ENCODE peak calls at places on chromosomes 13 and 19, in ten cellular contexts. One of them, this sample, is unnamed.
A peak's percentile ranks its signal among the peaks of the same experiment; 100 is the strongest.

GRCh38 chr13:94345374-94346195 is 133.9 kb downstream of the DCT start:
- DNase-seq in PC-3: peak; percentile 19
- DNase-seq in mammary epithelial cell: peak; percentile 77
- DNase-seq in PC-9: no peak
- DNase-seq in neuronal stem cell: no peak
- DNase-seq in fibroblast of lung: peak; percentile 45
- DNase-seq in GM23248: peak; percentile 27
- DNase-seq in mesendoderm: peak; percentile 29
- DNase-seq in lower lobe of right lung: no peak
- DNase-seq in colonic mucosa: no peak
- DNase-seq in this sample: no peak

GRCh38 chr13:114146629-114147028 is 14.2 kb upstream of the RASA3 start:
- DNase-seq in PC-3: no peak
- DNase-seq in mammary epithelial cell: no peak
- DNase-seq in PC-9: no peak
- DNase-seq in neuronal stem cell: no peak
- DNase-seq in fibroblast of lung: no peak
- DNase-seq in GM23248: no peak
- DNase-seq in mesendoderm: peak; percentile 51
- DNase-seq in lower lobe of right lung: no peak
- DNase-seq in colonic mucosa: no peak
- DNase-seq in this sample: peak; percentile 50

GRCh38 chr19:49155830-49156346 is 692 bp upstream of the HRC start:
- DNase-seq in PC-3: no peak
- DNase-seq in mammary epithelial cell: no peak
- DNase-seq in PC-9: no peak
- DNase-seq in neuronal stem cell: no peak
- DNase-seq in fibroblast of lung: no peak
- DNase-seq in GM23248: no peak
- DNase-seq in mesendoderm: peak; percentile 58
- DNase-seq in lower lobe of right lung: no peak
- DNase-seq in colonic mucosa: no peak
- DNase-seq in this sample: no peak

GRCh38 chr13:40031031-40031430 is 375.6 kb downstream of the COG6 start:
- DNase-seq in PC-3: peak; percentile 69
- DNase-seq in mammary epithelial cell: peak; percentile 35
- DNase-seq in PC-9: no peak
- DNase-seq in neuronal stem cell: no peak
- DNase-seq in fibroblast of lung: peak; percentile 83
- DNase-seq in GM23248: peak; percentile 61
- DNase-seq in mesendoderm: peak; percentile 5
- DNase-seq in lower lobe of right lung: no peak
- DNase-seq in colonic mucosa: no peak
- DNase-seq in this sample: no peak

GRCh38 chr13:39961036-39961435 is 305.6 kb downstream of the COG6 start:
- DNase-seq in PC-3: no peak
- DNase-seq in mammary epithelial cell: no peak
- DNase-seq in PC-9: no peak
- DNase-seq in neuronal stem cell: no peak
- DNase-seq in fibroblast of lung: no peak
- DNase-seq in GM23248: no peak
- DNase-seq in mesendoderm: no peak
- DNase-seq in lower lobe of right lung: no peak
- DNase-seq in colonic mucosa: no peak
- DNase-seq in this sample: no peak

GRCh38 chr13:20190481-20191310 is 2.0 kb downstream of the GJB2 start:
- DNase-seq in PC-3: peak; percentile 89
- DNase-seq in mammary epithelial cell: peak; percentile 85
- DNase-seq in PC-9: no peak
- DNase-seq in neuronal stem cell: no peak
- DNase-seq in fibroblast of lung: peak; percentile 95
- DNase-seq in GM23248: peak; percentile 89
- DNase-seq in mesendoderm: no peak
- DNase-seq in lower lobe of right lung: no peak
- DNase-seq in colonic mucosa: no peak
- DNase-seq in this sample: no peak

GRCh38 chr13:93982189-93982918 is 497.1 kb downstream of the DCT start:
- DNase-seq in PC-3: no peak
- DNase-seq in mammary epithelial cell: no peak
- DNase-seq in PC-9: no peak
- DNase-seq in neuronal stem cell: no peak
- DNase-seq in fibroblast of lung: no peak
- DNase-seq in GM23248: no peak
- DNase-seq in mesendoderm: no peak
- DNase-seq in lower lobe of right lung: no peak
- DNase-seq in colonic mucosa: no peak
- DNase-seq in this sample: no peak

GRCh38 chr19:8545743-8546142 is 31.5 kb downstream of the MYO1F start:
- DNase-seq in PC-3: no peak
- DNase-seq in mammary epithelial cell: no peak
- DNase-seq in PC-9: no peak
- DNase-seq in neuronal stem cell: no peak
- DNase-seq in fibroblast of lung: no peak
- DNase-seq in GM23248: no peak
- DNase-seq in mesendoderm: no peak
- DNase-seq in lower lobe of right lung: no peak
- DNase-seq in colonic mucosa: no peak
- DNase-seq in this sample: no peak

GRCh38 chr19:4081441-4082129 is 14.9 kb upstream of the ZBTB7A start:
- DNase-seq in PC-3: peak; percentile 12
- DNase-seq in mammary epithelial cell: no peak
- DNase-seq in PC-9: no peak
- DNase-seq in neuronal stem cell: no peak
- DNase-seq in fibroblast of lung: no peak
- DNase-seq in GM23248: no peak
- DNase-seq in mesendoderm: peak; percentile 44
- DNase-seq in lower lobe of right lung: no peak
- DNase-seq in colonic mucosa: peak; percentile 54
- DNase-seq in this sample: no peak

GRCh38 chr19:4077011-4077382 is 10.3 kb upstream of the ZBTB7A start:
- DNase-seq in PC-3: no peak
- DNase-seq in mammary epithelial cell: no peak
- DNase-seq in PC-9: no peak
- DNase-seq in neuronal stem cell: no peak
- DNase-seq in fibroblast of lung: no peak
- DNase-seq in GM23248: no peak
- DNase-seq in mesendoderm: no peak
- DNase-seq in lower lobe of right lung: no peak
- DNase-seq in colonic mucosa: no peak
- DNase-seq in this sample: no peak

GRCh38 chr19:4075373-4075772 is 8.7 kb upstream of the ZBTB7A start:
- DNase-seq in PC-3: no peak
- DNase-seq in mammary epithelial cell: no peak
- DNase-seq in PC-9: no peak
- DNase-seq in neuronal stem cell: no peak
- DNase-seq in fibroblast of lung: peak; percentile 39
- DNase-seq in GM23248: peak; percentile 33
- DNase-seq in mesendoderm: no peak
- DNase-seq in lower lobe of right lung: peak; percentile 87
- DNase-seq in colonic mucosa: no peak
- DNase-seq in this sample: no peak

GRCh38 chr19:4080473-4080872 is 13.8 kb upstream of the ZBTB7A start:
- DNase-seq in PC-3: no peak
- DNase-seq in mammary epithelial cell: no peak
- DNase-seq in PC-9: no peak
- DNase-seq in neuronal stem cell: no peak
- DNase-seq in fibroblast of lung: no peak
- DNase-seq in GM23248: no peak
- DNase-seq in mesendoderm: no peak
- DNase-seq in lower lobe of right lung: no peak
- DNase-seq in colonic mucosa: no peak
- DNase-seq in this sample: no peak

GRCh38 chr19:4077800-4078683 is 11.3 kb upstream of the ZBTB7A start:
- DNase-seq in PC-3: peak; percentile 20
- DNase-seq in mammary epithelial cell: no peak
- DNase-seq in PC-9: no peak
- DNase-seq in neuronal stem cell: no peak
- DNase-seq in fibroblast of lung: no peak
- DNase-seq in GM23248: peak; percentile 64
- DNase-seq in mesendoderm: peak; percentile 39
- DNase-seq in lower lobe of right lung: peak; percentile 87
- DNase-seq in colonic mucosa: peak; percentile 81
- DNase-seq in this sample: peak; percentile 72
- H3K4me3 ChIP-seq in PC-3: peak overlapping the region; percentile 47
- H3K4me3 ChIP-seq in mammary epithelial cell: peak overlapping the region; percentile 41
- H3K4me3 ChIP-seq in PC-9: no peak overlapping the region
- H3K4me3 ChIP-seq in neuronal stem cell: peak overlapping the region; percentile 36
- H3K4me3 ChIP-seq in fibroblast of lung: peak overlapping the region; percentile 37
- H3K4me3 ChIP-seq in GM23248: peak overlapping the region; percentile 72
- H3K4me3 ChIP-seq in mesendoderm: no peak overlapping the region
- H3K4me3 ChIP-seq in lower lobe of right lung: peak overlapping the region; percentile 65
- H3K4me3 ChIP-seq in colonic mucosa: peak overlapping the region; percentile 19
- H3K4me3 ChIP-seq in this sample: peak overlapping the region; percentile 57

DNA sequence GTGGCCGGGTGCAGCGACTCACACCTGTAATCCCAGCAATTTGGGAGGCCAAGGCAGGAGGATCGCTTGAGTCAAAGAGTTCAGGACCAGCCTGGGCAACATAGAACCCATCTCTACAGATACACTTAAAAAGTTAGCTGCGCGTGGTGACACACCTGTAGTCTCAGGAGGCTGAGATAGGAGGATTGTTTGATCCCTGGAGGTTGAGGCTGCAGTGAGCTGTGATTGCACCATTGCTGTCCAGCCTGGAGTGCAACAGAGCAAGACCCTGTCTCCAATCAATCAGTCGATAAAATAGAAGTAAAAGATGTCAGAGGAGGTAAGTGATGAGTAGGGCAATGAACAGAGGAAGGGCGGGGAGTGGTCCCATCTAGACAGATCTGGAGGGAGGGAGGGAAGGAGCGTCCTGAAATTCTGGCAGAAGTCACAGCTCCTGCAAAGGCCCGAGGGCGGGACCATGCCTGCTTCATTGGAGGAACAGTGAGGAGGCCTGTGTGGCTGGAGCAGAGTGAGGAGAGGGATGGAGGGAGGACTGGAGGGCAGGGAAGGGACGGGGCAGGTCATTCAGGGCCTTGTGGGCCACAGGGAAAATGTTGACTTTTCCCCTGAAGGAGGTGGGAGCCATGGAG is 9.7 kb downstream of the SMIM24 start:
- DNase-seq in PC-3: no peak
- DNase-seq in mammary epithelial cell: no peak
- DNase-seq in PC-9: no peak
- DNase-seq in neuronal stem cell: no peak
- DNase-seq in fibroblast of lung: no peak
- DNase-seq in GM23248: peak; percentile 36
- DNase-seq in mesendoderm: no peak
- DNase-seq in lower lobe of right lung: no peak
- DNase-seq in colonic mucosa: no peak
- DNase-seq in this sample: no peak
- H3K4me1 ChIP-seq in PC-3: no peaks in the 10 kb centered on the region
- H3K4me1 ChIP-seq in mammary epithelial cell: no peaks in the 10 kb centered on the region
- H3K4me1 ChIP-seq in PC-9: no peaks in the 10 kb centered on the region
- H3K4me1 ChIP-seq in neuronal stem cell: no peaks in the 10 kb centered on the region
- H3K4me1 ChIP-seq in fibroblast of lung: peaks cover 3% of the 10 kb centered on the region
- H3K4me1 ChIP-seq in GM23248: no peaks in the 10 kb centered on the region
- H3K4me1 ChIP-seq in mesendoderm: no peaks in the 10 kb centered on the region
- H3K4me1 ChIP-seq in lower lobe of right lung: peaks cover 14% of the 10 kb centered on the region
- H3K4me1 ChIP-seq in colonic mucosa: no peaks in the 10 kb centered on the region
- H3K4me1 ChIP-seq in this sample: peaks cover 5% of the 10 kb centered on the region

GRCh38 chr13:73879346-73880020 is 254.7 kb downstream of the KLF12 start:
- DNase-seq in PC-3: no peak
- DNase-seq in mammary epithelial cell: no peak
- DNase-seq in PC-9: no peak
- DNase-seq in neuronal stem cell: no peak
- DNase-seq in fibroblast of lung: no peak
- DNase-seq in GM23248: no peak
- DNase-seq in mesendoderm: no peak
- DNase-seq in lower lobe of right lung: no peak
- DNase-seq in colonic mucosa: no peak
- DNase-seq in this sample: no peak

GRCh38 chr13:73880365-73880764 is 253.8 kb downstream of the KLF12 start:
- DNase-seq in PC-3: no peak
- DNase-seq in mammary epithelial cell: no peak
- DNase-seq in PC-9: no peak
- DNase-seq in neuronal stem cell: no peak
- DNase-seq in fibroblast of lung: peak; percentile 67
- DNase-seq in GM23248: no peak
- DNase-seq in mesendoderm: peak; percentile 66
- DNase-seq in lower lobe of right lung: no peak
- DNase-seq in colonic mucosa: no peak
- DNase-seq in this sample: no peak

GRCh38 chr13:73877399-73877798 is 256.8 kb downstream of the KLF12 start:
- DNase-seq in PC-3: no peak
- DNase-seq in mammary epithelial cell: no peak
- DNase-seq in PC-9: no peak
- DNase-seq in neuronal stem cell: no peak
- DNase-seq in fibroblast of lung: no peak
- DNase-seq in GM23248: peak; percentile 10
- DNase-seq in mesendoderm: no peak
- DNase-seq in lower lobe of right lung: no peak
- DNase-seq in colonic mucosa: no peak
- DNase-seq in this sample: no peak

DNA sequence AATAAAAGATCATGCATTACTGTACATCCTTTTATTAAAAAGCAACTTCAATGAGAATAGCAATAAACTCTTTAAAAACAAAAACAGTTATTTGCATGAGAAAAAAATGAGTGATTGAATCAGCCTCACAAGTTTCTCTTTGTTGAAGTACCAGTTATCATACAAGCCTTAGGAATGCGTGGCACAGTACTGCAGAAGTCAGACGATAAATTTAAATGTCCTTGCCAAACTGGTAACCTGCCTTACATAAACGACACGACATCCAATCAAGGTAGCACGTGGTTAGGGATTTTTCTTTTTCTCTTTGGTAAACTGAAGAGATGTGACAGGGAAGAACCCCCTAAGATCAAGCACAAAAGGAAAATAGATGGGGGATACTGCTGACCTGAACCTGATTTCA is 251.0 kb downstream of the KLF12 start:
- DNase-seq in PC-3: no peak
- DNase-seq in mammary epithelial cell: no peak
- DNase-seq in PC-9: no peak
- DNase-seq in neuronal stem cell: no peak
- DNase-seq in fibroblast of lung: no peak
- DNase-seq in GM23248: no peak
- DNase-seq in mesendoderm: no peak
- DNase-seq in lower lobe of right lung: no peak
- DNase-seq in colonic mucosa: no peak
- DNase-seq in this sample: no peak
- H3K4me3 ChIP-seq in PC-3: no peak overlapping the region
- H3K4me3 ChIP-seq in mammary epithelial cell: no peak overlapping the region
- H3K4me3 ChIP-seq in PC-9: no peak overlapping the region
- H3K4me3 ChIP-seq in neuronal stem cell: no peak overlapping the region
- H3K4me3 ChIP-seq in fibroblast of lung: no peak overlapping the region
- H3K4me3 ChIP-seq in GM23248: no peak overlapping the region
- H3K4me3 ChIP-seq in mesendoderm: no peak overlapping the region
- H3K4me3 ChIP-seq in lower lobe of right lung: no peak overlapping the region
- H3K4me3 ChIP-seq in colonic mucosa: no peak overlapping the region
- H3K4me3 ChIP-seq in this sample: no peak overlapping the region

GRCh38 chr19:4376245-4376990 is 23.9 kb downstream of the SH3GL1 start:
- DNase-seq in PC-3: peak; percentile 45
- DNase-seq in mammary epithelial cell: peak; percentile 33
- DNase-seq in PC-9: peak; percentile 62
- DNase-seq in neuronal stem cell: no peak
- DNase-seq in fibroblast of lung: no peak
- DNase-seq in GM23248: no peak
- DNase-seq in mesendoderm: no peak
- DNase-seq in lower lobe of right lung: no peak
- DNase-seq in colonic mucosa: no peak
- DNase-seq in this sample: no peak

GRCh38 chr19:4375164-4375619 is 25.2 kb downstream of the SH3GL1 start:
- DNase-seq in PC-3: peak; percentile 95
- DNase-seq in mammary epithelial cell: peak; percentile 61
- DNase-seq in PC-9: peak; percentile 97
- DNase-seq in neuronal stem cell: no peak
- DNase-seq in fibroblast of lung: no peak
- DNase-seq in GM23248: no peak
- DNase-seq in mesendoderm: peak; percentile 88
- DNase-seq in lower lobe of right lung: peak; percentile 81
- DNase-seq in colonic mucosa: peak; percentile 80
- DNase-seq in this sample: no peak

GRCh38 chr19:4374451-4375163 is 25.7 kb downstream of the SH3GL1 start:
- DNase-seq in PC-3: peak; percentile 90
- DNase-seq in mammary epithelial cell: peak; percentile 74
- DNase-seq in PC-9: peak; percentile 87
- DNase-seq in neuronal stem cell: no peak
- DNase-seq in fibroblast of lung: peak; percentile 86
- DNase-seq in GM23248: peak; percentile 96
- DNase-seq in mesendoderm: peak; percentile 73
- DNase-seq in lower lobe of right lung: peak; percentile 74
- DNase-seq in colonic mucosa: peak; percentile 74
- DNase-seq in this sample: peak; percentile 88

GRCh38 chr19:4376991-4377781 is 23.2 kb downstream of the SH3GL1 start:
- DNase-seq in PC-3: peak; percentile 84
- DNase-seq in mammary epithelial cell: peak; percentile 62
- DNase-seq in PC-9: peak; percentile 86
- DNase-seq in neuronal stem cell: no peak
- DNase-seq in fibroblast of lung: peak; percentile 40
- DNase-seq in GM23248: peak; percentile 69
- DNase-seq in mesendoderm: no peak
- DNase-seq in lower lobe of right lung: no peak
- DNase-seq in colonic mucosa: no peak
- DNase-seq in this sample: no peak

GRCh38 chr19:4375620-4376228 is 24.6 kb downstream of the SH3GL1 start:
- DNase-seq in PC-3: peak; percentile 60
- DNase-seq in mammary epithelial cell: no peak
- DNase-seq in PC-9: no peak
- DNase-seq in neuronal stem cell: no peak
- DNase-seq in fibroblast of lung: peak; percentile 76
- DNase-seq in GM23248: peak; percentile 87
- DNase-seq in mesendoderm: peak; percentile 81
- DNase-seq in lower lobe of right lung: no peak
- DNase-seq in colonic mucosa: no peak
- DNase-seq in this sample: peak; percentile 89
- H3K4me1 ChIP-seq in PC-3: peaks cover 73% of the 10 kb centered on the region
- H3K4me1 ChIP-seq in mammary epithelial cell: peaks cover 83% of the 10 kb centered on the region
- H3K4me1 ChIP-seq in PC-9: peaks cover 68% of the 10 kb centered on the region
- H3K4me1 ChIP-seq in neuronal stem cell: peaks cover 22% of the 10 kb centered on the region
- H3K4me1 ChIP-seq in fibroblast of lung: peaks cover 49% of the 10 kb centered on the region
- H3K4me1 ChIP-seq in GM23248: peaks cover 69% of the 10 kb centered on the region
- H3K4me1 ChIP-seq in mesendoderm: peaks cover 13% of the 10 kb centered on the region
- H3K4me1 ChIP-seq in lower lobe of right lung: peaks cover 90% of the 10 kb centered on the region
- H3K4me1 ChIP-seq in colonic mucosa: peaks cover 39% of the 10 kb centered on the region
- H3K4me1 ChIP-seq in this sample: peaks cover 68% of the 10 kb centered on the region

This sample was measured in tibial artery.